ENCODE peak calls at places on chromosomes 4 and X, in nine cellular contexts. B is GM10248, Y is A549, D is Panc1, P is brain microvascular endothelial cell, F is progenitor cell of endocrine pancreas, X is GM06990, I is SK-N-SH, J is endothelial cell. S is an unnamed sample.

GRCh38 chrX:1140236-1140681 is 72.2 kb downstream of the CRLF2 start:
- DNase-seq in X (no peak), D (no peak), J (no peak), Y (no peak), P (no peak), F (no peak), B (no peak), I (no peak), S (no peak)

GRCh38 chr4:80438016-80438415 is 102.5 kb downstream of the CFAP299 start:
- DNase-seq in X (no peak), J (no peak), P (no peak), D (no peak), F (no peak), Y (no peak), I (no peak), B (no peak), S (no peak)

GRCh38 chr4:77636902-77637301 is 31.3 kb downstream of the CXCL13 start:
- DNase-seq in Y (peak), X (no peak), D (peak), P (peak), J (no peak), B (no peak), F (no peak), I (no peak), S (no peak)

GRCh38 chr4:161577604-161578301 is 586.0 kb downstream of the FSTL5 start:
- DNase-seq in Y (no peak), I (no peak), D (no peak), B (no peak), X (no peak), P (no peak), F (no peak), J (no peak), S (no peak)

GRCh38 chr4:75637176-75637575 is 6.8 kb upstream of the CDKL2 start:
- DNase-seq in B (no peak), D (no peak), I (no peak), P (no peak), F (no peak), Y (no peak), X (no peak), J (no peak), S (no peak)

GRCh38 chr4:74266081-74266480 is 42.2 kb upstream of the EPGN start:
- DNase-seq in J (no peak), P (no peak), B (no peak), F (no peak), I (no peak), Y (no peak), D (no peak), X (no peak), S (no peak)

GRCh38 chr4:930827-931193 is 1.3 kb downstream of the GAK start:
- DNase-seq in J (no peak), B (no peak), P (no peak), D (no peak), I (peak), Y (no peak), F (no peak), X (no peak), S (no peak)

GRCh38 chr4:56668267-56668666 is 12.8 kb downstream of the HOPX start:
- DNase-seq in F (no peak), J (no peak), X (no peak), P (no peak), D (no peak), Y (peak), B (peak), I (no peak), S (no peak)

GRCh38 chr4:156560701-156561100 is 410.9 kb downstream of the PDGFC start:
- DNase-seq in P (peak), D (no peak), X (no peak), F (no peak), J (no peak), Y (no peak), I (no peak), B (no peak), S (no peak)

GRCh38 chrX:110316351-110317078 is 1.4 kb downstream of the AMMECR1 start:
- DNase-seq in J (no peak), F (no peak), B (no peak), Y (no peak), P (no peak), D (no peak), I (peak), X (no peak), S (no peak)

GRCh38 chr4:110042540-110043517 is 130.1 kb downstream of the EGF start:
- DNase-seq in Y (no peak), J (no peak), X (no peak), B (no peak), F (no peak), P (no peak), I (no peak), D (no peak), S (no peak)

GRCh38 chrX:16788477-16788876 is 2.2 kb downstream of the TXLNG start:
- DNase-seq in I (no peak), X (no peak), Y (no peak), J (no peak), D (no peak), P (no peak), F (no peak), B (no peak), S (no peak)

GRCh38 chr4:80202190-80202711 is 4.9 kb downstream of the PRDM8 start:
- DNase-seq in D (no peak), P (peak), Y (peak), B (peak), I (no peak), X (peak), F (peak), J (peak), S (peak)

GRCh38 chr4:110164251-110164650 is 34.2 kb downstream of the ELOVL6 start:
- DNase-seq in F (no peak), D (no peak), Y (no peak), I (no peak), J (no peak), X (no peak), B (no peak), P (peak), S (no peak)

GRCh38 chrX:40105016-40105790 is 7.4 kb upstream of the BCOR start:
- DNase-seq in Y (no peak), F (no peak), X (peak), I (peak), J (no peak), B (no peak), D (no peak), P (no peak), S (no peak)

GRCh38 chrX:150573702-150574101 is 5.3 kb downstream of the MTM1 start:
- DNase-seq in I (no peak), F (no peak), X (peak), B (no peak), J (no peak), Y (no peak), D (no peak), P (no peak), S (no peak)

GRCh38 chrX:154371771-154372300 is 2.6 kb downstream of the FLNA start:
- DNase-seq in P (no peak), I (no peak), D (no peak), J (no peak), B (no peak), Y (no peak), X (no peak), F (no peak), S (no peak)

GRCh38 chr4:38600575-38600974 is 63.4 kb upstream of the KLF3 start:
- DNase-seq in J (no peak), X (no peak), I (no peak), B (no peak), Y (no peak), F (no peak), P (no peak), D (no peak), S (no peak)
- TF ChIP-seq CTCF in J (no peak), X (no peak), I (no peak), B (no peak), Y (no peak), F (no peak), P (no peak), D (peak), S (no peak)

GRCh38 chr4:6134612-6135220 is 65.6 kb downstream of the JAKMIP1 start:
- DNase-seq in F (no peak), B (peak), D (peak), P (no peak), J (no peak), Y (peak), I (no peak), X (peak), S (no peak)
- TF ChIP-seq CTCF in F (no peak), B (peak), D (no peak), P (no peak), J (no peak), Y (peak), I (no peak), X (peak), S (no peak)

GRCh38 chr4:168831919-168832745 is 177.9 kb downstream of the CBR4 start:
- DNase-seq in D (no peak), I (peak), J (peak), P (peak), B (peak), Y (peak), F (peak), X (peak), S (peak)

GRCh38 chr4:168831585-168831918 is 178.5 kb downstream of the CBR4 start:
- DNase-seq in D (no peak), I (peak), Y (no peak), X (no peak), B (no peak), J (no peak), F (no peak), P (no peak), S (no peak)

GRCh38 chr4:168830777-168831512 is 179.1 kb downstream of the CBR4 start:
- DNase-seq in B (no peak), X (no peak), P (no peak), I (peak), J (no peak), Y (no peak), D (no peak), F (no peak), S (no peak)

GRCh38 chr4:168835880-168836454 is 174.1 kb downstream of the CBR4 start:
- DNase-seq in I (no peak), X (no peak), B (no peak), Y (no peak), F (no peak), D (no peak), J (no peak), P (no peak), S (no peak)

GRCh38 chr4:168832746-168833575 is 177.1 kb downstream of the CBR4 start:
- DNase-seq in X (no peak), P (no peak), I (peak), B (peak), Y (no peak), F (peak), D (no peak), J (peak), S (peak)
- TF ChIP-seq CTCF in X (peak), P (peak), I (peak), B (no peak), Y (peak), F (peak), D (peak), J (no peak), S (no peak)

DNA sequence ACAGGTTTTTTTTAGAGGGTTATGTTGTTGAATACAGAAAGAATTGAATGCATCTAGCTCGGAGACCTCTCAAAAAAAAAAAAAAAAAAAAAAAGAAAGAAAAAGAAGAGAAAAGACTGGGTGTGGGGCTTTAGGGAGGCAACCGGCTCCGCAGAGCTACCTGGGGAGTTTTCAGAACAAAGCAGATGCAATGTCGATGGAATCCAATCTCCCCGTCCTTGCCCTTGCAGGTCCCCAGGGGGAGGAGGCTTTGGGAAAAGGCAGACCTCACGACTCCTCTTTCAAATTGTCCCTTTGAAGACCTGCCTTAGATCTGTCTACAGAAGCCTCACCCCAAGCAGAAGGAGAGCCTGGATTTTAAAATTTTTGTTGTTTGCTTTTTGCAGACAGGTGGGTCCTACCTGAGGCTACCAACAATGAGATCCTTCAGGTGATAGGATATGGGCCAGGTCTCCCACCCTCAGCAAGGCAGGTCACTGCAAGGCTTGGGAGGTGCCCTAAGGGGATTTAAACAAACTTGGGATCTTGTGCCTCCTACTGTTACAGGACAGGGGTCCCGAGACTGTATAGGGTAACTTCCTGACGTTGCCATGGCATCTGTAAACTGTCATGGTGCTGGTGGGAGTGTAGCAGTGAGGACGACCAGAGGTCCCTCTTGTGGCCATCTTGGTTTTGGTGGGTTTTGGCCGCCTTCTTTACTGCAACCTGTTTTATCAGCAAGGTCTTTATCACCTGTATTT is 75.2 kb upstream of the PRKX start:
- DNase-seq in X (no peak), F (no peak), I (no peak), D (no peak), P (no peak), J (peak), B (no peak), Y (no peak), S (no peak)
- TF ChIP-seq CTCF in X (no peak), F (peak), I (no peak), D (peak), P (peak), J (no peak), B (no peak), Y (no peak), S (no peak)

GRCh38 chr4:138766332-138766731 is 249.2 kb upstream of the NOCT start:
- DNase-seq in F (no peak), Y (no peak), B (no peak), I (no peak), D (no peak), J (no peak), X (no peak), P (no peak), S (no peak)
- TF ChIP-seq CTCF in F (no peak), Y (no peak), B (no peak), I (no peak), D (no peak), J (no peak), X (no peak), P (no peak), S (no peak)

DNA sequence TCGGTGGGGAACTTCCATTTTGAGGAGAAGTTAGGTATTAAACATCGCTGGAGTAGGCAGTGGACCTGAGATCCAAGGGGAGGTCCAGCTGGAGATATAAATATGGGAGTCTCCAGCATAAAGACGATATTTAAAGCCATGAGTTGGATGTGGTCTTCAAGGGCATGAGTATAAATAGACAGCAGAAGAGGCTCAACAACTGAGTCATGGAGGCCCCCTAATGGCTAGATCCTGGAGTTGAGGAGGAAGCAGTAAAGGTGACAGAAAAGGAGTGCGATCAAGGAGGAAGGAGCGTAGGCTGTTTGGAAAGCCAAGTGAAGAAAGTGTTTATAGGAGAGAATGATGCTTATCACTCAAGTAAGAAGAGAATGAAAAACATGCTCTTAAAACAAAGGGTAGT is 18.1 kb upstream of the APBB2 start:
- DNase-seq in J (no peak), P (peak), B (no peak), I (no peak), Y (no peak), D (no peak), F (no peak), X (no peak), S (no peak)
- TF ChIP-seq CTCF in J (no peak), P (peak), B (no peak), I (no peak), Y (no peak), D (no peak), F (no peak), X (peak), S (no peak)

GRCh38 chr4:11436084-11436483 is 7.4 kb upstream of the HS3ST1 start:
- DNase-seq in Y (no peak), I (no peak), P (no peak), D (no peak), B (no peak), J (no peak), X (no peak), F (no peak), S (no peak)

GRCh38 chr4:11439836-11440235 is 11.1 kb upstream of the HS3ST1 start:
- DNase-seq in P (no peak), J (no peak), I (no peak), Y (no peak), X (no peak), D (no peak), B (no peak), F (no peak), S (no peak)

GRCh38 chr4:11438647-11439046 is 10.0 kb upstream of the HS3ST1 start:
- DNase-seq in I (no peak), Y (no peak), X (no peak), D (no peak), F (no peak), B (no peak), J (no peak), P (no peak), S (no peak)

GRCh38 chr4:11440481-11441181 is 11.9 kb upstream of the HS3ST1 start:
- DNase-seq in F (no peak), D (no peak), P (no peak), B (no peak), J (no peak), X (no peak), I (no peak), Y (no peak), S (no peak)

GRCh38 chr4:11436673-11437072 is 8.0 kb upstream of the HS3ST1 start:
- DNase-seq in X (peak), I (no peak), P (no peak), Y (no peak), J (no peak), F (no peak), D (no peak), B (no peak), S (no peak)
- TF ChIP-seq CTCF in X (no peak), I (no peak), P (no peak), Y (no peak), J (no peak), F (no peak), D (no peak), B (no peak), S (no peak)

DNA sequence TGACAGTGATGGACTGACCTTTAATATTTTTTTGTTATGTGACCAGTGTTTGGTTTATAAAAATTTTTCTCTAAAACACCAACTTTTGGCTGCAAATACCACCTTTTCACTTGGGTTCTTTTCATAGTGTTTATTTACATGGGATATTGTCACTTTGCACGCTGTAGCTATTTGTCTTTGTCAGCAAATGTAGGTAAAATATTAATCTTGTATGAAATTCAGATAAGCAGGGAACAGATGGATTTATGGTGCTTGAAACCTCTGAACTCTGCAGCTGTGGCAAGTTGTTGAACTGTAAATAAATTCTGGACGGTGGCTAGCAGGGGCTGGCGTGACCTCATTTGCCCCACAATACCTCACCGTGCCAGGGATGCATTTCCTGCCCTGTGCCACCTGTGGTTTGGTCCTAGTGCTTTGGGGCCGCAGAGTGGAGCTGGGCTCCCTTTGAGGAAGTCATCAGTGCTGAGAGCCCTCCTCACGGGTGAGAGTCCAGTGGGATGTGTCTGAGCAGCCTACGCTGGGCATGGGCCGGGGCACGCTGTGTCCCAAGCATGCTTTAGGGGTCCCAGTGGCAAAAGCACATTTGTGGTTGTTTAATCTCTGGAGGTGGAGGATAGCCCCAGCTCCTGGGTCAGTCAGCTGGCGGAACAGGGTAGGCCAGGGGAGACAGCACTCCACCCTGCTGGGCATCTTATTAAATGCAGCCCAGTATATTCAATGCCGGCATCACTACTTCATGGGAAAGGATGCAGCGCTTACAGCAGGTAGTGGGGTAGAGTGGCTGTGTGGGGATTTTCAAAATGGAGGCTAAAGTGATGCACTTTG is 108.6 kb downstream of the TBL1X start:
- DNase-seq in D (no peak), I (no peak), B (no peak), P (no peak), F (no peak), Y (no peak), J (no peak), X (no peak), S (no peak)
- TF ChIP-seq CTCF in D (no peak), I (no peak), B (no peak), P (no peak), F (no peak), Y (no peak), J (no peak), X (no peak), S (no peak)

DNA sequence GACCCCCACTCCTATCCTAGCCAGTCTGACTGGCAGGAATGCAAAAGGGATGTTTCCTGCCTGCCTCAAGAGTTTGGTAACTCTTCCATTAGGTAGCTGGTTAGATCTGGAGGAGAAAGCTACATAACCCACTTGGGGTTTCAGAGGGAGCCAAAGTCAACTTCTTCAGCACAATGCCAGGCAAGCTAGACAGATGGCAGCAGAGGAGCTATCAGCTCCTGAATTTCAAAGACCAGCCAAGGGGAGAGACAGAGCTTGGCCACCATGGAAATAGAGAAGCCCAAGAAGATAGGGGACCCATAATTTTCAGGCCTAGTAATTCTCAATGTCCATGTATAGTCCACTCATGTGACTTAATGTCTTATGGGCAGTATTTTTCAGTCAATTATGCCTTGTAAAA is 56.4 kb downstream of the PGRMC1 start:
- DNase-seq in F (no peak), I (no peak), X (no peak), J (no peak), B (no peak), Y (peak), D (no peak), P (no peak), S (no peak)
- TF ChIP-seq CTCF in F (no peak), I (no peak), X (no peak), J (no peak), B (no peak), Y (peak), D (peak), P (peak), S (no peak)

DNA sequence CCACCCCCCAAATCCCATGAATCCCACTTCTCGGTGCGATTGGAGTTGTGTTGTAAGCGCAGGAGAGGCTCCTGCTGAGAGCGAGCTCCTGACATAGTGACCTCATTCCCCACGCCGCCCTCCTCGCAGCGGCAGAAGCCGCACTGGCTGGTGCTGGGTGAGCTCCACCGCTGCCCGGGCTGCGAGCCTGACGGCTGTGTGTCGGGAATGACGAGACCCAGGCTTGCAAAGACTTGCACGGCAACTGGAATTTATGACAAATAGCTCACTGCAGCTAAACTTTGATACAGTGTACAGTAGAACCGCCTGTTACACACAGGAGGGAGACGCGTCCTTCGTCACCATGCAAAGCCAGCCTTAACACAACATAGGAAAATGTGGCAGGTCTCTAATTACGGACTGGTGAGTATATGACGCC is 82.4 kb downstream of the STOX2 start:
- DNase-seq in B (no peak), F (peak), I (peak), D (no peak), P (peak), Y (peak), J (no peak), X (no peak), S (peak)
- TF ChIP-seq CTCF in B (no peak), F (no peak), I (no peak), D (no peak), P (no peak), Y (no peak), J (no peak), X (no peak), S (no peak)

S was measured in mesothelial cell of epicardium.